ENCODE peak calls at places on chromosomes 1 and 21, in four cellular contexts. Q is activated CD4-positive, CD25-positive, alpha-beta regulatory T cell treated with anti-CD3 and anti-CD28 coated beads, Interleukin-2, amount 50 U/mL, for 72 hours; P is fibroblast of gingiva; C is NCI-H1092. V is an unnamed sample.

GRCh38 chr1:53266038-53266437 is 27.7 kb upstream of the MAGOH start:
- DNase-seq in Q (no peak), P (no peak), C (no peak), V (no peak)

GRCh38 chr1:6261615-6261995 is 707 bp upstream of the GPR153 start:
- DNase-seq in Q (no peak), P (no peak), C (no peak), V (no peak)

GRCh38 chr1:174040387-174040786 is 18.2 kb upstream of the RC3H1 start:
- DNase-seq in Q (no peak), P (peak; percentile 55), C (peak; percentile 20), V (no peak)

GRCh38 chr1:66445492-66446181 is 88.3 kb upstream of the SGIP1 start:
- DNase-seq in Q (peak; percentile 40), P (no peak), C (no peak), V (no peak)

GRCh38 chr1:30754684-30755171 is 2.8 kb downstream of the LAPTM5 start:
- DNase-seq in Q (no peak), P (no peak), C (no peak), V (no peak)

GRCh38 chr21:34126269-34126668 is 52.9 kb downstream of the MRPS6 start:
- DNase-seq in Q (no peak), P (peak; percentile 21), C (no peak), V (no peak)

GRCh38 chr1:69567847-69568434 is at the start of gene LRRC7:
- DNase-seq in Q (no peak), P (no peak), C (peak; percentile 27), V (peak; percentile 75)

GRCh38 chr1:205716371-205717132 is 33.4 kb downstream of the NUCKS1 start:
- DNase-seq in Q (no peak), P (no peak), C (no peak), V (no peak)